ENCODE peak calls at places on chromosome 2, in six cellular contexts. One of them, this sample, is unnamed.

GRCh38 chr2:3223080-3223923 is 154.3 kb downstream of the EIPR1 start:
- DNase-seq in GM23338: no peak
- DNase-seq in activated T-cell treated with anti-CD3 and anti-CD28 coated beads for 24 hours: peak; percentile 87
- DNase-seq in naive thymus-derived CD8-positive, alpha-beta T cell: peak; percentile 5
- DNase-seq in astrocyte of the spinal cord: peak; percentile 53
- DNase-seq in mucosa of descending colon: peak; percentile 11
- DNase-seq in this sample: peak; percentile 76

GRCh38 chr2:168152902-168153301 is 94.5 kb downstream of the STK39 start:
- DNase-seq in naive thymus-derived CD8-positive, alpha-beta T cell: no peak
- DNase-seq in astrocyte of the spinal cord: no peak
- DNase-seq in activated T-cell treated with anti-CD3 and anti-CD28 coated beads for 24 hours: no peak
- DNase-seq in mucosa of descending colon: no peak
- DNase-seq in GM23338: no peak
- DNase-seq in this sample: no peak

GRCh38 chr2:101991731-101992145 is at the start of gene IL1R2:
- DNase-seq in activated T-cell treated with anti-CD3 and anti-CD28 coated beads for 24 hours: no peak
- DNase-seq in GM23338: no peak
- DNase-seq in naive thymus-derived CD8-positive, alpha-beta T cell: no peak
- DNase-seq in mucosa of descending colon: peak; percentile 79
- DNase-seq in astrocyte of the spinal cord: no peak
- DNase-seq in this sample: no peak

GRCh38 chr2:27370816-27371620 is 602 bp downstream of the SNX17 start:
- DNase-seq in naive thymus-derived CD8-positive, alpha-beta T cell: peak; percentile 33
- DNase-seq in activated T-cell treated with anti-CD3 and anti-CD28 coated beads for 24 hours: no peak
- DNase-seq in GM23338: peak; percentile 39
- DNase-seq in mucosa of descending colon: peak; percentile 70
- DNase-seq in astrocyte of the spinal cord: peak; percentile 34
- DNase-seq in this sample: peak; percentile 54

GRCh38 chr2:32671885-32672519 is 44.2 kb downstream of the TTC27 start:
- DNase-seq in mucosa of descending colon: no peak
- DNase-seq in GM23338: no peak
- DNase-seq in naive thymus-derived CD8-positive, alpha-beta T cell: no peak
- DNase-seq in activated T-cell treated with anti-CD3 and anti-CD28 coated beads for 24 hours: no peak
- DNase-seq in astrocyte of the spinal cord: no peak
- DNase-seq in this sample: no peak

GRCh38 chr2:183490930-183491329 is 366.7 kb downstream of the NUP35 start:
- DNase-seq in mucosa of descending colon: no peak
- DNase-seq in astrocyte of the spinal cord: peak; percentile 70
- DNase-seq in activated T-cell treated with anti-CD3 and anti-CD28 coated beads for 24 hours: no peak
- DNase-seq in GM23338: no peak
- DNase-seq in naive thymus-derived CD8-positive, alpha-beta T cell: no peak
- DNase-seq in this sample: no peak

GRCh38 chr2:64876137-64876647 is 113.0 kb upstream of the SLC1A4 start:
- DNase-seq in astrocyte of the spinal cord: peak; percentile 55
- DNase-seq in activated T-cell treated with anti-CD3 and anti-CD28 coated beads for 24 hours: no peak
- DNase-seq in GM23338: peak; percentile 71
- DNase-seq in naive thymus-derived CD8-positive, alpha-beta T cell: no peak
- DNase-seq in mucosa of descending colon: peak; percentile 44
- DNase-seq in this sample: no peak

GRCh38 chr2:54380627-54381026 is 75.5 kb upstream of the SPTBN1 start:
- DNase-seq in mucosa of descending colon: no peak
- DNase-seq in activated T-cell treated with anti-CD3 and anti-CD28 coated beads for 24 hours: no peak
- DNase-seq in naive thymus-derived CD8-positive, alpha-beta T cell: no peak
- DNase-seq in GM23338: no peak
- DNase-seq in astrocyte of the spinal cord: peak; percentile 18
- DNase-seq in this sample: no peak

GRCh38 chr2:225122582-225123486 is 80.6 kb upstream of the DOCK10 start:
- DNase-seq in naive thymus-derived CD8-positive, alpha-beta T cell: no peak
- DNase-seq in mucosa of descending colon: peak; percentile 57
- DNase-seq in astrocyte of the spinal cord: peak; percentile 43
- DNase-seq in GM23338: peak; percentile 58
- DNase-seq in activated T-cell treated with anti-CD3 and anti-CD28 coated beads for 24 hours: no peak
- DNase-seq in this sample: peak; percentile 13

GRCh38 chr2:37330669-37331068 is 6.0 kb upstream of the PRKD3 start:
- DNase-seq in astrocyte of the spinal cord: no peak
- DNase-seq in mucosa of descending colon: no peak
- DNase-seq in GM23338: no peak
- DNase-seq in naive thymus-derived CD8-positive, alpha-beta T cell: no peak
- DNase-seq in activated T-cell treated with anti-CD3 and anti-CD28 coated beads for 24 hours: no peak
- DNase-seq in this sample: no peak

GRCh38 chr2:99680946-99681345 is 191.1 kb upstream of the REV1 start:
- DNase-seq in activated T-cell treated with anti-CD3 and anti-CD28 coated beads for 24 hours: no peak
- DNase-seq in naive thymus-derived CD8-positive, alpha-beta T cell: no peak
- DNase-seq in GM23338: no peak
- DNase-seq in astrocyte of the spinal cord: peak; percentile 77
- DNase-seq in mucosa of descending colon: no peak
- DNase-seq in this sample: no peak

GRCh38 chr2:188645982-188646381 is 328.2 kb upstream of the COL3A1 start:
- DNase-seq in activated T-cell treated with anti-CD3 and anti-CD28 coated beads for 24 hours: no peak
- DNase-seq in astrocyte of the spinal cord: peak; percentile 52
- DNase-seq in mucosa of descending colon: no peak
- DNase-seq in GM23338: no peak
- DNase-seq in naive thymus-derived CD8-positive, alpha-beta T cell: no peak
- DNase-seq in this sample: no peak

GRCh38 chr2:239276813-239277193 is 124.0 kb downstream of the HDAC4 start:
- DNase-seq in activated T-cell treated with anti-CD3 and anti-CD28 coated beads for 24 hours: no peak
- DNase-seq in mucosa of descending colon: no peak
- DNase-seq in GM23338: no peak
- DNase-seq in astrocyte of the spinal cord: no peak
- DNase-seq in naive thymus-derived CD8-positive, alpha-beta T cell: no peak
- DNase-seq in this sample: no peak

GRCh38 chr2:109084341-109084740 is 44.7 kb upstream of the SH3RF3 start:
- DNase-seq in activated T-cell treated with anti-CD3 and anti-CD28 coated beads for 24 hours: no peak
- DNase-seq in mucosa of descending colon: no peak
- DNase-seq in GM23338: no peak
- DNase-seq in naive thymus-derived CD8-positive, alpha-beta T cell: no peak
- DNase-seq in astrocyte of the spinal cord: no peak
- DNase-seq in this sample: no peak

GRCh38 chr2:132489150-132489549 is 72.5 kb downstream of the GPR39 start:
- DNase-seq in GM23338: peak; percentile 73
- DNase-seq in activated T-cell treated with anti-CD3 and anti-CD28 coated beads for 24 hours: no peak
- DNase-seq in mucosa of descending colon: no peak
- DNase-seq in astrocyte of the spinal cord: peak; percentile 32
- DNase-seq in naive thymus-derived CD8-positive, alpha-beta T cell: no peak
- DNase-seq in this sample: no peak

GRCh38 chr2:166179201-166179600 is 51.4 kb upstream of the SCN1A start:
- DNase-seq in astrocyte of the spinal cord: peak; percentile 47
- DNase-seq in mucosa of descending colon: no peak
- DNase-seq in naive thymus-derived CD8-positive, alpha-beta T cell: no peak
- DNase-seq in GM23338: no peak
- DNase-seq in activated T-cell treated with anti-CD3 and anti-CD28 coated beads for 24 hours: no peak
- DNase-seq in this sample: no peak

GRCh38 chr2:62814132-62814531 is 108.6 kb downstream of the EHBP1 start:
- DNase-seq in astrocyte of the spinal cord: peak; percentile 66
- DNase-seq in mucosa of descending colon: peak; percentile 11
- DNase-seq in activated T-cell treated with anti-CD3 and anti-CD28 coated beads for 24 hours: no peak
- DNase-seq in GM23338: no peak
- DNase-seq in naive thymus-derived CD8-positive, alpha-beta T cell: no peak
- DNase-seq in this sample: no peak

This sample was measured in GM13977.